ENCODE peak calls at places on chromosomes 6 and 20, in ten cellular contexts. X is CD8-positive, alpha-beta memory T cell; K is neuronal stem cell; A is mesendoderm; T is uterus; Q is pancreas; O is HepG2; C is stomach; M is lower lobe of right lung; I is fibroblast of lung. V is an unnamed sample. For H3K36me3, the result is how much of the 10 kb centered on the place peaks cover.

GRCh38 chr6:4516206-4516605 is 260.0 kb upstream of the CDYL start:
- DNase-seq in X (no peak), K (no peak), A (no peak), T (no peak), Q (no peak), O (no peak), C (no peak), M (no peak), I (no peak), V (no peak)

GRCh38 chr6:1984346-1984994 is 260.9 kb downstream of the GMDS start:
- DNase-seq in X (no peak), K (no peak), A (no peak), T (no peak), Q (no peak), O (no peak), C (no peak), M (no peak), I (no peak), V (no peak)

GRCh38 chr20:1371830-1372539 is 20.9 kb downstream of the FKBP1A start:
- DNase-seq in X (no peak), K (no peak), A (no peak), T (no peak), Q (no peak), O (no peak), C (no peak), M (no peak), I (no peak), V (no peak)

GRCh38 chr6:96157018-96157565 is 141.3 kb downstream of the FUT9 start:
- DNase-seq in X (no peak), K (no peak), A (no peak), T (no peak), Q (no peak), O (peak), C (no peak), M (no peak), I (no peak), V (no peak)

GRCh38 chr6:139271056-139271455 is 20.7 kb downstream of the TXLNB start:
- DNase-seq in X (no peak), K (no peak), A (no peak), T (no peak), Q (no peak), O (no peak), C (no peak), M (no peak), I (peak), V (no peak)

GRCh38 chr20:54083459-54083858 is 13.1 kb upstream of the BCAS1 start:
- DNase-seq in X (no peak), K (no peak), A (no peak), T (no peak), Q (no peak), O (no peak), C (no peak), M (no peak), I (no peak), V (no peak)

GRCh38 chr20:49571553-49571835 is 3.6 kb upstream of the PTGIS start:
- DNase-seq in X (no peak), K (no peak), A (no peak), T (no peak), Q (peak), O (no peak), C (no peak), M (no peak), I (no peak), V (no peak)

GRCh38 chr6:63023726-63024125 is 187.5 kb upstream of the FKBP1C start:
- DNase-seq in X (no peak), K (no peak), A (no peak), T (no peak), Q (no peak), O (no peak), C (no peak), M (no peak), I (no peak), V (no peak)

GRCh38 chr20:19757973-19758887 is at the start of gene RIN2:
- DNase-seq in X (no peak), K (peak), A (peak), T (peak), Q (peak), O (peak), C (peak), M (peak), I (peak), V (peak)

GRCh38 chr20:51190783-51191180 is 167.9 kb upstream of the KCNG1 start:
- DNase-seq in X (no peak), K (no peak), A (no peak), T (no peak), Q (no peak), O (no peak), C (no peak), M (no peak), I (peak), V (no peak)

GRCh38 chr20:52619671-52620070 is 352.5 kb upstream of the TSHZ2 start:
- DNase-seq in X (no peak), K (no peak), A (no peak), T (no peak), Q (no peak), O (no peak), C (no peak), M (no peak), I (no peak), V (no peak)

GRCh38 chr6:131761061-131761761 is 46.6 kb upstream of the ENPP1 start:
- DNase-seq in X (no peak), K (no peak), A (no peak), T (no peak), Q (no peak), O (no peak), C (no peak), M (no peak), I (peak), V (no peak)

GRCh38 chr6:170285482-170285881 is 5.4 kb downstream of the DLL1 start:
- DNase-seq in X (no peak), K (no peak), A (no peak), T (no peak), Q (no peak), O (no peak), C (peak), M (no peak), I (no peak), V (no peak)

GRCh38 chr6:9942131-9942530 is 472.7 kb downstream of the TFAP2A start:
- DNase-seq in X (no peak), K (no peak), A (no peak), T (no peak), Q (no peak), O (no peak), C (no peak), M (no peak), I (no peak), V (no peak)

GRCh38 chr20:5864873-5865582 is 85.3 kb downstream of the TRMT6 start:
- DNase-seq in X (no peak), K (no peak), A (no peak), T (no peak), Q (peak), O (no peak), C (no peak), M (no peak), I (peak), V (no peak)

DNA sequence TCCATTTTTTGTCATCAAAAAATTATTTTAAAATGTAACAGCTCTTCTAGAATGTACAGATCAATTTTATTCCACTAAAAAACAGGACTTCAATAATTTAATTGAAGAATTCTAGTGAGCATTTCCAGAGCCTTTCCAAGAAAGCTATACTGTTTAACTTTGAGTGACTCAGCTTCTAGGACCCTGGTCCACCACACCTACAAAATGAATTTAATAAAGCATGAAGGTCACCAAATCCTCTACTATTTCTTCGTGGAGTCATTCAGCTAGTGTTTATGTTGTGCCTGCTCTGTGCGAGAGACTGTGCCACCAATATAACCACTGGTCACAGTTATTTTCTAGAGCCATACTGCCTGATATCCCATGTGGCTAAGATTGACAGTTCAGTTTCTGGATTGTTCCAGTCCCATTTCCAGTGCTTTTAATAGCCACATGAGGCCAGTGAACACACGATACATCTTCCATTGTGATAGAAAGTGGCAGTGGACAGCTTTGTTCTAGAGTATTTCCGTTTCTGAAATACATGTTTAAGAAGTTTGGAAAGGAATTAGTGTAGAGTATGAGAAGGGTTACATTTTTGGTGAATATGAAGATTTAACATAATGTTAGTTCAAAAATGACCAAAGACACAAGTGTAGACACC is 160.6 kb downstream of the MTHFD1L start:
- DNase-seq in X (no peak), K (no peak), A (no peak), T (no peak), Q (no peak), O (no peak), C (no peak), M (no peak), I (peak), V (no peak)
- H3K36me3 ChIP-seq in X (under half), K (under half), A (under half), T (under half), Q (under half), O (under half), C (under half), M (under half), I (under half), V (half or more)

DNA sequence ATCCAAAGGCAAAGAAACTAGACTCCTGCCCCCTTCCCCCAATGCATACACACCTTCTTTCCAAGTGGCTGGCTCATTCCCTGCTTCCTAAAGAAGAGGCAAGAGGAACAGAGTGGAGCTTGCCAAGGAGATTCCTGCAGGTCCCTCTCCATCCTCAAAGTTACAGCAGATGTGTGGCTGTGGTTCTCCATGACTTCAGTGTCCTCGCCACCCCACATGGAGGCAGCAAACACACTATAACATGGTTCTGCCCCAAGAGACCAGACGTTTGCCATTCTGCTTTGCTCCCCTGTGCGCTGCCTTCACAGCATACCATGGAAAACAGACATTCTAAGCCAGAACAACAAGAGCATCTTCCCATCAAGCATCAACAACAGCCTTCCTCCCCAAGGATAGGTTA is 84.4 kb downstream of the BACH2 start:
- DNase-seq in X (no peak), K (no peak), A (no peak), T (no peak), Q (no peak), O (no peak), C (no peak), M (no peak), I (no peak), V (peak)
- H3K27ac ChIP-seq in X (no peak), K (no peak), A (no peak), T (no peak), Q (no peak), O (no peak), C (no peak), M (no peak), I (no peak), V (no peak)

GRCh38 chr20:56393653-56394052 is 1.2 kb downstream of the CSTF1 start:
- DNase-seq in X (no peak), K (no peak), A (no peak), T (no peak), Q (no peak), O (no peak), C (no peak), M (no peak), I (no peak), V (no peak)

GRCh38 chr20:56395166-56395565 is 2.7 kb downstream of the CSTF1 start:
- DNase-seq in X (no peak), K (no peak), A (no peak), T (no peak), Q (no peak), O (no peak), C (no peak), M (no peak), I (no peak), V (no peak)

GRCh38 chr20:56391596-56392281 is at the start of gene AURKA:
- DNase-seq in X (no peak), K (no peak), A (no peak), T (no peak), Q (no peak), O (peak), C (no peak), M (no peak), I (peak), V (no peak)

GRCh38 chr20:56392282-56393132 is at the start of gene CSTF1:
- DNase-seq in X (peak), K (peak), A (peak), T (peak), Q (peak), O (peak), C (peak), M (peak), I (peak), V (peak)

DNA sequence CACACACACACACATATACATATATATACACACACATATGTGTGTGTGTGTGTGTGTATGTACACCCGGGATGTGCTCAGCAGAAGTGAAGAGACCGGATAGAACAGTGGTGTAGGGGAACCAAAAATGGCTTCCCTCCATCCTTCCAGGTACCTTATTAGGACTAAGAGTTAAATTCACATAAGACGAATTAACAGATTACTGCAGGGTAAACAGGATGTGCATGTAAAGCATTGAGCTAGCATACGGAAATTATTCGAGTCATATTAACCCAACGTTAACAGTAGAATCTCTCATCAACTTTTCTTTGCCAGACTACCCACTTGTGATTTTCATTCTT is 658 bp downstream of the CSTF1 start:
- DNase-seq in X (no peak), K (no peak), A (no peak), T (no peak), Q (no peak), O (no peak), C (no peak), M (no peak), I (no peak), V (no peak)
- H3K36me3 ChIP-seq in X (under half), K (under half), A (under half), T (under half), Q (under half), O (under half), C (under half), M (under half), I (under half), V (under half)

GRCh38 chr6:32977272-32977952 is 9.0 kb downstream of the BRD2 start:
- DNase-seq in X (no peak), K (no peak), A (no peak), T (no peak), Q (no peak), O (no peak), C (no peak), M (no peak), I (no peak), V (no peak)
- H3K27ac ChIP-seq in X (no peak), K (no peak), A (no peak), T (no peak), Q (no peak), O (no peak), C (no peak), M (no peak), I (no peak), V (no peak)

GRCh38 chr20:34753706-34754461 is 49.7 kb downstream of the TP53INP2 start:
- DNase-seq in X (no peak), K (no peak), A (peak), T (no peak), Q (no peak), O (no peak), C (no peak), M (no peak), I (peak), V (no peak)
- H3K36me3 ChIP-seq in X (under half), K (under half), A (under half), T (under half), Q (under half), O (half or more), C (half or more), M (half or more), I (under half), V (half or more)

GRCh38 chr6:150237626-150238025 is 94.8 kb downstream of the PPP1R14C start:
- DNase-seq in X (no peak), K (no peak), A (no peak), T (no peak), Q (no peak), O (no peak), C (no peak), M (no peak), I (no peak), V (no peak)
- H3K27ac ChIP-seq in X (no peak), K (no peak), A (no peak), T (no peak), Q (no peak), O (no peak), C (no peak), M (peak), I (no peak), V (no peak)

V was measured in endodermal cell.